ENCODE peak calls at places on chromosomes 2 and 18, in seven cellular contexts. One of them, this sample, is unnamed. For H3K4me1 and H3K9me3, the result is how much of the 10 kb centered on the place peaks cover.

GRCh38 chr18:50870138-50870845 is 8.6 kb upstream of the ME2 start:
- DNase-seq in suprapubic skin: no peak
- DNase-seq in mammary epithelial cell: peak
- DNase-seq in ovary: no peak
- DNase-seq in SJCRH30: peak
- DNase-seq in endothelial cell of umbilical vein: peak
- DNase-seq in HCT116: peak
- DNase-seq in this sample: no peak

GRCh38 chr2:23628926-23629325 is 243.9 kb downstream of the KLHL29 start:
- DNase-seq in suprapubic skin: no peak
- DNase-seq in mammary epithelial cell: no peak
- DNase-seq in ovary: no peak
- DNase-seq in SJCRH30: no peak
- DNase-seq in endothelial cell of umbilical vein: no peak
- DNase-seq in HCT116: no peak
- DNase-seq in this sample: no peak

GRCh38 chr2:170886391-170886790 is 42.7 kb upstream of the GORASP2 start:
- DNase-seq in suprapubic skin: no peak
- DNase-seq in mammary epithelial cell: peak
- DNase-seq in ovary: no peak
- DNase-seq in SJCRH30: peak
- DNase-seq in endothelial cell of umbilical vein: no peak
- DNase-seq in HCT116: no peak
- DNase-seq in this sample: no peak

GRCh38 chr2:171711351-171711750 is 24.1 kb downstream of the DYNC1I2 start:
- DNase-seq in suprapubic skin: no peak
- DNase-seq in mammary epithelial cell: no peak
- DNase-seq in ovary: no peak
- DNase-seq in SJCRH30: no peak
- DNase-seq in endothelial cell of umbilical vein: peak
- DNase-seq in HCT116: no peak
- DNase-seq in this sample: no peak

GRCh38 chr2:188628989-188629889 is 337.6 kb downstream of the GULP1 start:
- DNase-seq in suprapubic skin: no peak
- DNase-seq in mammary epithelial cell: peak
- DNase-seq in ovary: no peak
- DNase-seq in SJCRH30: peak
- DNase-seq in endothelial cell of umbilical vein: peak
- DNase-seq in HCT116: peak
- DNase-seq in this sample: peak

GRCh38 chr2:28414583-28414982 is 21.9 kb downstream of the FOSL2 start:
- DNase-seq in suprapubic skin: no peak
- DNase-seq in mammary epithelial cell: no peak
- DNase-seq in ovary: no peak
- DNase-seq in SJCRH30: peak
- DNase-seq in endothelial cell of umbilical vein: no peak
- DNase-seq in HCT116: no peak
- DNase-seq in this sample: no peak

GRCh38 chr2:100291152-100291970 is 30.9 kb downstream of the LONRF2 start:
- DNase-seq in suprapubic skin: no peak
- DNase-seq in mammary epithelial cell: peak
- DNase-seq in ovary: peak
- DNase-seq in SJCRH30: peak
- DNase-seq in endothelial cell of umbilical vein: peak
- DNase-seq in HCT116: peak
- DNase-seq in this sample: no peak

GRCh38 chr2:42974697-42975357 is 182.4 kb upstream of the HAAO start:
- DNase-seq in suprapubic skin: peak
- DNase-seq in mammary epithelial cell: no peak
- DNase-seq in ovary: peak
- DNase-seq in SJCRH30: peak
- DNase-seq in endothelial cell of umbilical vein: peak
- DNase-seq in HCT116: peak
- DNase-seq in this sample: peak

GRCh38 chr2:69200107-69200520 is 186.9 kb downstream of the GFPT1 start:
- DNase-seq in suprapubic skin: peak
- DNase-seq in mammary epithelial cell: no peak
- DNase-seq in ovary: peak
- DNase-seq in SJCRH30: no peak
- DNase-seq in endothelial cell of umbilical vein: no peak
- DNase-seq in HCT116: no peak
- DNase-seq in this sample: no peak

GRCh38 chr2:225041871-225042799 is at the start of gene DOCK10:
- DNase-seq in suprapubic skin: no peak
- DNase-seq in mammary epithelial cell: peak
- DNase-seq in ovary: peak
- DNase-seq in SJCRH30: peak
- DNase-seq in endothelial cell of umbilical vein: peak
- DNase-seq in HCT116: no peak
- DNase-seq in this sample: no peak

GRCh38 chr18:8844721-8845148 is 139.4 kb downstream of the MTCL1 start:
- DNase-seq in suprapubic skin: no peak
- DNase-seq in mammary epithelial cell: peak
- DNase-seq in ovary: no peak
- DNase-seq in SJCRH30: no peak
- DNase-seq in endothelial cell of umbilical vein: no peak
- DNase-seq in HCT116: no peak
- DNase-seq in this sample: no peak

GRCh38 chr2:190468814-190469569 is 60.8 kb downstream of the MFSD6 start:
- DNase-seq in suprapubic skin: no peak
- DNase-seq in mammary epithelial cell: peak
- DNase-seq in ovary: peak
- DNase-seq in SJCRH30: peak
- DNase-seq in endothelial cell of umbilical vein: peak
- DNase-seq in HCT116: peak
- DNase-seq in this sample: peak

GRCh38 chr2:75525434-75526308 is 35.1 kb downstream of the EVA1A start:
- DNase-seq in suprapubic skin: no peak
- DNase-seq in mammary epithelial cell: peak
- DNase-seq in ovary: no peak
- DNase-seq in SJCRH30: no peak
- DNase-seq in endothelial cell of umbilical vein: no peak
- DNase-seq in HCT116: no peak
- DNase-seq in this sample: no peak

GRCh38 chr2:156005531-156005930 is 327.0 kb downstream of the NR4A2 start:
- DNase-seq in suprapubic skin: no peak
- DNase-seq in mammary epithelial cell: no peak
- DNase-seq in ovary: no peak
- DNase-seq in SJCRH30: no peak
- DNase-seq in endothelial cell of umbilical vein: no peak
- DNase-seq in HCT116: no peak
- DNase-seq in this sample: no peak

GRCh38 chr2:134240061-134240460 is 13.8 kb upstream of the MGAT5 start:
- DNase-seq in suprapubic skin: no peak
- DNase-seq in mammary epithelial cell: no peak
- DNase-seq in ovary: no peak
- DNase-seq in SJCRH30: peak
- DNase-seq in endothelial cell of umbilical vein: no peak
- DNase-seq in HCT116: no peak
- DNase-seq in this sample: no peak

GRCh38 chr2:134241911-134242310 is 12.0 kb upstream of the MGAT5 start:
- DNase-seq in suprapubic skin: no peak
- DNase-seq in mammary epithelial cell: no peak
- DNase-seq in ovary: no peak
- DNase-seq in SJCRH30: no peak
- DNase-seq in endothelial cell of umbilical vein: no peak
- DNase-seq in HCT116: no peak
- DNase-seq in this sample: no peak

GRCh38 chr2:134235771-134236170 is 18.1 kb upstream of the MGAT5 start:
- DNase-seq in suprapubic skin: no peak
- DNase-seq in mammary epithelial cell: no peak
- DNase-seq in ovary: no peak
- DNase-seq in SJCRH30: no peak
- DNase-seq in endothelial cell of umbilical vein: no peak
- DNase-seq in HCT116: no peak
- DNase-seq in this sample: no peak

GRCh38 chr2:134234535-134234934 is 19.3 kb upstream of the MGAT5 start:
- DNase-seq in suprapubic skin: no peak
- DNase-seq in mammary epithelial cell: no peak
- DNase-seq in ovary: no peak
- DNase-seq in SJCRH30: no peak
- DNase-seq in endothelial cell of umbilical vein: no peak
- DNase-seq in HCT116: no peak
- DNase-seq in this sample: no peak

DNA sequence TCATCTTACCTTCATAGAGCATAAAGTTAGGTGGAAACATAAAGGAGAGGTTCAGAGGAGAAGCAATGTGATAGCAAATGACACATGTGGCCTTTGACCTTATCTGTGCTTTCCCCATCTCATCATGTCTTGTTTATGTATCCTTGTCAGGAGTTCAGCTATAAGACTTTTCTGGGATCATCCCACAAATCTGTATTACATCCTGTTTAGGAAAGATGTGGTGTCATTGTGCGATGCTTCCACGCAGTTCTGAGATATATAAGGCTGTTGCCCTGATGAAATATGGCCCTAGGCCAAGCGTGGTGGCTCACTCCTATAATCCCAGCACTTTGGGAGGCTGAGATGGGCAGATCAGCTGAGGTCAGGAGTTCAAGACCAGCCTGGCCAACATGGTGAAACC is 15.5 kb upstream of the MGAT5 start:
- DNase-seq in suprapubic skin: no peak
- DNase-seq in mammary epithelial cell: no peak
- DNase-seq in ovary: no peak
- DNase-seq in SJCRH30: no peak
- DNase-seq in endothelial cell of umbilical vein: no peak
- DNase-seq in HCT116: no peak
- DNase-seq in this sample: no peak
- H3K4me1 ChIP-seq in suprapubic skin: under half
- H3K4me1 ChIP-seq in mammary epithelial cell: under half
- H3K4me1 ChIP-seq in ovary: under half
- H3K4me1 ChIP-seq in SJCRH30: under half
- H3K4me1 ChIP-seq in endothelial cell of umbilical vein: under half
- H3K4me1 ChIP-seq in HCT116: under half
- H3K4me1 ChIP-seq in this sample: under half

GRCh38 chr18:3597159-3597977 is 147.4 kb downstream of the TGIF1 start:
- DNase-seq in suprapubic skin: no peak
- DNase-seq in mammary epithelial cell: no peak
- DNase-seq in ovary: no peak
- DNase-seq in SJCRH30: no peak
- DNase-seq in endothelial cell of umbilical vein: no peak
- DNase-seq in HCT116: no peak
- DNase-seq in this sample: no peak

GRCh38 chr18:3595282-3596273 is 145.6 kb downstream of the TGIF1 start:
- DNase-seq in suprapubic skin: no peak
- DNase-seq in mammary epithelial cell: peak
- DNase-seq in ovary: peak
- DNase-seq in SJCRH30: peak
- DNase-seq in endothelial cell of umbilical vein: peak
- DNase-seq in HCT116: no peak
- DNase-seq in this sample: no peak

GRCh38 chr18:3593904-3594759 is 144.2 kb downstream of the TGIF1 start:
- DNase-seq in suprapubic skin: peak
- DNase-seq in mammary epithelial cell: peak
- DNase-seq in ovary: peak
- DNase-seq in SJCRH30: peak
- DNase-seq in endothelial cell of umbilical vein: peak
- DNase-seq in HCT116: peak
- DNase-seq in this sample: peak

GRCh38 chr18:3594760-3595241 is 144.8 kb downstream of the TGIF1 start:
- DNase-seq in suprapubic skin: no peak
- DNase-seq in mammary epithelial cell: peak
- DNase-seq in ovary: peak
- DNase-seq in SJCRH30: peak
- DNase-seq in endothelial cell of umbilical vein: no peak
- DNase-seq in HCT116: no peak
- DNase-seq in this sample: peak

GRCh38 chr18:3596324-3597158 is 146.6 kb downstream of the TGIF1 start:
- DNase-seq in suprapubic skin: no peak
- DNase-seq in mammary epithelial cell: peak
- DNase-seq in ovary: peak
- DNase-seq in SJCRH30: peak
- DNase-seq in endothelial cell of umbilical vein: peak
- DNase-seq in HCT116: no peak
- DNase-seq in this sample: peak
- H3K4me3 ChIP-seq in suprapubic skin: peak
- H3K4me3 ChIP-seq in mammary epithelial cell: no peak
- H3K4me3 ChIP-seq in ovary: peak
- H3K4me3 ChIP-seq in SJCRH30: peak
- H3K4me3 ChIP-seq in endothelial cell of umbilical vein: no peak
- H3K4me3 ChIP-seq in HCT116: peak
- H3K4me3 ChIP-seq in this sample: no peak

GRCh38 chr2:4690913-4691312 is 987.5 kb downstream of the DCDC2C start:
- DNase-seq in suprapubic skin: no peak
- DNase-seq in mammary epithelial cell: no peak
- DNase-seq in ovary: no peak
- DNase-seq in SJCRH30: no peak
- DNase-seq in endothelial cell of umbilical vein: no peak
- DNase-seq in HCT116: no peak
- DNase-seq in this sample: no peak
- H3K9me3 ChIP-seq in suprapubic skin: under half
- H3K9me3 ChIP-seq in mammary epithelial cell: under half
- H3K9me3 ChIP-seq in ovary: under half
- H3K9me3 ChIP-seq in SJCRH30: under half
- H3K9me3 ChIP-seq in endothelial cell of umbilical vein: under half
- H3K9me3 ChIP-seq in HCT116: under half
- H3K9me3 ChIP-seq in this sample: under half

GRCh38 chr2:157786663-157787363 is 89.3 kb downstream of the ACVR1 start:
- DNase-seq in suprapubic skin: no peak
- DNase-seq in mammary epithelial cell: no peak
- DNase-seq in ovary: no peak
- DNase-seq in SJCRH30: peak
- DNase-seq in endothelial cell of umbilical vein: peak
- DNase-seq in HCT116: no peak
- DNase-seq in this sample: peak
- H3K4me1 ChIP-seq in suprapubic skin: half or more
- H3K4me1 ChIP-seq in mammary epithelial cell: under half
- H3K4me1 ChIP-seq in ovary: under half
- H3K4me1 ChIP-seq in SJCRH30: under half
- H3K4me1 ChIP-seq in endothelial cell of umbilical vein: under half
- H3K4me1 ChIP-seq in HCT116: under half
- H3K4me1 ChIP-seq in this sample: under half